ENCODE peak calls at places on chromosomes 3 and 15, in ten cellular contexts. One of them, this sample, is unnamed.

GRCh38 chr3:184480831-184481230 is 80.8 kb upstream of the EPHB3 start:
- DNase-seq in C1 segment of cervical spinal cord: no peak
- DNase-seq in activated T-cell treated with anti-CD3 and anti-CD28 coated beads for 24 hours: no peak
- DNase-seq in ELR: no peak
- DNase-seq in SK-N-SH: no peak
- DNase-seq in GM13976: no peak
- DNase-seq in stimulated activated CD8-positive, alpha-beta memory T cell treated with anti-CD3 and anti-CD28 coated beads, Interleukin-2, amount 100 ng/mL, for 1 hour: no peak
- DNase-seq in psoas muscle: no peak
- DNase-seq in type B pancreatic cell: no peak
- DNase-seq in endothelial cell: no peak
- DNase-seq in this sample: no peak

GRCh38 chr3:37666618-37667017 is 195.1 kb upstream of the CTDSPL start:
- DNase-seq in C1 segment of cervical spinal cord: no peak
- DNase-seq in activated T-cell treated with anti-CD3 and anti-CD28 coated beads for 24 hours: no peak
- DNase-seq in ELR: no peak
- DNase-seq in SK-N-SH: no peak
- DNase-seq in GM13976: no peak
- DNase-seq in stimulated activated CD8-positive, alpha-beta memory T cell treated with anti-CD3 and anti-CD28 coated beads, Interleukin-2, amount 100 ng/mL, for 1 hour: no peak
- DNase-seq in psoas muscle: no peak
- DNase-seq in type B pancreatic cell: no peak
- DNase-seq in endothelial cell: no peak
- DNase-seq in this sample: no peak

GRCh38 chr3:124809039-124809438 is 78.1 kb downstream of the ITGB5 start:
- DNase-seq in C1 segment of cervical spinal cord: no peak
- DNase-seq in activated T-cell treated with anti-CD3 and anti-CD28 coated beads for 24 hours: no peak
- DNase-seq in ELR: no peak
- DNase-seq in SK-N-SH: no peak
- DNase-seq in GM13976: no peak
- DNase-seq in stimulated activated CD8-positive, alpha-beta memory T cell treated with anti-CD3 and anti-CD28 coated beads, Interleukin-2, amount 100 ng/mL, for 1 hour: no peak
- DNase-seq in psoas muscle: no peak
- DNase-seq in type B pancreatic cell: no peak
- DNase-seq in endothelial cell: no peak
- DNase-seq in this sample: no peak

GRCh38 chr3:68997887-68998286 is 15.6 kb downstream of the EOGT start:
- DNase-seq in C1 segment of cervical spinal cord: no peak
- DNase-seq in activated T-cell treated with anti-CD3 and anti-CD28 coated beads for 24 hours: no peak
- DNase-seq in ELR: no peak
- DNase-seq in SK-N-SH: no peak
- DNase-seq in GM13976: no peak
- DNase-seq in stimulated activated CD8-positive, alpha-beta memory T cell treated with anti-CD3 and anti-CD28 coated beads, Interleukin-2, amount 100 ng/mL, for 1 hour: no peak
- DNase-seq in psoas muscle: no peak
- DNase-seq in type B pancreatic cell: no peak
- DNase-seq in endothelial cell: no peak
- DNase-seq in this sample: no peak

GRCh38 chr3:55156851-55157650 is 229.2 kb upstream of the LRTM1 start:
- DNase-seq in C1 segment of cervical spinal cord: no peak
- DNase-seq in activated T-cell treated with anti-CD3 and anti-CD28 coated beads for 24 hours: no peak
- DNase-seq in ELR: peak; percentile 82
- DNase-seq in SK-N-SH: no peak
- DNase-seq in GM13976: no peak
- DNase-seq in stimulated activated CD8-positive, alpha-beta memory T cell treated with anti-CD3 and anti-CD28 coated beads, Interleukin-2, amount 100 ng/mL, for 1 hour: no peak
- DNase-seq in psoas muscle: no peak
- DNase-seq in type B pancreatic cell: no peak
- DNase-seq in endothelial cell: no peak
- DNase-seq in this sample: no peak

GRCh38 chr15:34942363-34942762 is 27.2 kb downstream of the AQR start:
- DNase-seq in C1 segment of cervical spinal cord: no peak
- DNase-seq in activated T-cell treated with anti-CD3 and anti-CD28 coated beads for 24 hours: no peak
- DNase-seq in ELR: no peak
- DNase-seq in SK-N-SH: no peak
- DNase-seq in GM13976: no peak
- DNase-seq in stimulated activated CD8-positive, alpha-beta memory T cell treated with anti-CD3 and anti-CD28 coated beads, Interleukin-2, amount 100 ng/mL, for 1 hour: no peak
- DNase-seq in psoas muscle: no peak
- DNase-seq in type B pancreatic cell: no peak
- DNase-seq in endothelial cell: no peak
- DNase-seq in this sample: no peak

GRCh38 chr3:177904661-177905060 is 631.6 kb upstream of the KCNMB2 start:
- DNase-seq in C1 segment of cervical spinal cord: no peak
- DNase-seq in activated T-cell treated with anti-CD3 and anti-CD28 coated beads for 24 hours: no peak
- DNase-seq in ELR: peak; percentile 14
- DNase-seq in SK-N-SH: no peak
- DNase-seq in GM13976: no peak
- DNase-seq in stimulated activated CD8-positive, alpha-beta memory T cell treated with anti-CD3 and anti-CD28 coated beads, Interleukin-2, amount 100 ng/mL, for 1 hour: no peak
- DNase-seq in psoas muscle: no peak
- DNase-seq in type B pancreatic cell: no peak
- DNase-seq in endothelial cell: no peak
- DNase-seq in this sample: no peak

GRCh38 chr3:87084868-87085267 is 93.9 kb upstream of the VGLL3 start:
- DNase-seq in C1 segment of cervical spinal cord: no peak
- DNase-seq in activated T-cell treated with anti-CD3 and anti-CD28 coated beads for 24 hours: no peak
- DNase-seq in ELR: peak; percentile 13
- DNase-seq in SK-N-SH: no peak
- DNase-seq in GM13976: no peak
- DNase-seq in stimulated activated CD8-positive, alpha-beta memory T cell treated with anti-CD3 and anti-CD28 coated beads, Interleukin-2, amount 100 ng/mL, for 1 hour: no peak
- DNase-seq in psoas muscle: no peak
- DNase-seq in type B pancreatic cell: no peak
- DNase-seq in endothelial cell: no peak
- DNase-seq in this sample: no peak

GRCh38 chr3:111471851-111472250 is 70.1 kb upstream of the CD96 start:
- DNase-seq in C1 segment of cervical spinal cord: no peak
- DNase-seq in activated T-cell treated with anti-CD3 and anti-CD28 coated beads for 24 hours: no peak
- DNase-seq in ELR: no peak
- DNase-seq in SK-N-SH: no peak
- DNase-seq in GM13976: no peak
- DNase-seq in stimulated activated CD8-positive, alpha-beta memory T cell treated with anti-CD3 and anti-CD28 coated beads, Interleukin-2, amount 100 ng/mL, for 1 hour: no peak
- DNase-seq in psoas muscle: no peak
- DNase-seq in type B pancreatic cell: no peak
- DNase-seq in endothelial cell: no peak
- DNase-seq in this sample: no peak

GRCh38 chr3:101703169-101703568 is 16.7 kb upstream of the RPL24 start:
- DNase-seq in C1 segment of cervical spinal cord: no peak
- DNase-seq in activated T-cell treated with anti-CD3 and anti-CD28 coated beads for 24 hours: no peak
- DNase-seq in ELR: peak; percentile 72
- DNase-seq in SK-N-SH: no peak
- DNase-seq in GM13976: no peak
- DNase-seq in stimulated activated CD8-positive, alpha-beta memory T cell treated with anti-CD3 and anti-CD28 coated beads, Interleukin-2, amount 100 ng/mL, for 1 hour: no peak
- DNase-seq in psoas muscle: no peak
- DNase-seq in type B pancreatic cell: no peak
- DNase-seq in endothelial cell: no peak
- DNase-seq in this sample: no peak

GRCh38 chr3:185631508-185632206 is 45.6 kb downstream of the SENP2 start:
- DNase-seq in C1 segment of cervical spinal cord: no peak
- DNase-seq in activated T-cell treated with anti-CD3 and anti-CD28 coated beads for 24 hours: no peak
- DNase-seq in ELR: peak; percentile 20
- DNase-seq in SK-N-SH: peak; percentile 37
- DNase-seq in GM13976: no peak
- DNase-seq in stimulated activated CD8-positive, alpha-beta memory T cell treated with anti-CD3 and anti-CD28 coated beads, Interleukin-2, amount 100 ng/mL, for 1 hour: no peak
- DNase-seq in psoas muscle: no peak
- DNase-seq in type B pancreatic cell: no peak
- DNase-seq in endothelial cell: no peak
- DNase-seq in this sample: no peak

GRCh38 chr3:127925384-127925783 is 10.4 kb downstream of the KBTBD12 start:
- DNase-seq in C1 segment of cervical spinal cord: no peak
- DNase-seq in activated T-cell treated with anti-CD3 and anti-CD28 coated beads for 24 hours: no peak
- DNase-seq in ELR: no peak
- DNase-seq in SK-N-SH: no peak
- DNase-seq in GM13976: no peak
- DNase-seq in stimulated activated CD8-positive, alpha-beta memory T cell treated with anti-CD3 and anti-CD28 coated beads, Interleukin-2, amount 100 ng/mL, for 1 hour: no peak
- DNase-seq in psoas muscle: no peak
- DNase-seq in type B pancreatic cell: no peak
- DNase-seq in endothelial cell: no peak
- DNase-seq in this sample: no peak

GRCh38 chr3:54573922-54574321 is 353.9 kb downstream of the LRTM1 start:
- DNase-seq in C1 segment of cervical spinal cord: no peak
- DNase-seq in activated T-cell treated with anti-CD3 and anti-CD28 coated beads for 24 hours: no peak
- DNase-seq in ELR: no peak
- DNase-seq in SK-N-SH: peak; percentile 63
- DNase-seq in GM13976: no peak
- DNase-seq in stimulated activated CD8-positive, alpha-beta memory T cell treated with anti-CD3 and anti-CD28 coated beads, Interleukin-2, amount 100 ng/mL, for 1 hour: no peak
- DNase-seq in psoas muscle: no peak
- DNase-seq in type B pancreatic cell: no peak
- DNase-seq in endothelial cell: no peak
- DNase-seq in this sample: no peak

GRCh38 chr3:73401616-73402265 is 223.0 kb downstream of the PDZRN3 start:
- DNase-seq in C1 segment of cervical spinal cord: no peak
- DNase-seq in activated T-cell treated with anti-CD3 and anti-CD28 coated beads for 24 hours: no peak
- DNase-seq in ELR: no peak
- DNase-seq in SK-N-SH: no peak
- DNase-seq in GM13976: no peak
- DNase-seq in stimulated activated CD8-positive, alpha-beta memory T cell treated with anti-CD3 and anti-CD28 coated beads, Interleukin-2, amount 100 ng/mL, for 1 hour: no peak
- DNase-seq in psoas muscle: no peak
- DNase-seq in type B pancreatic cell: no peak
- DNase-seq in endothelial cell: no peak
- DNase-seq in this sample: no peak

GRCh38 chr3:43966126-43966525 is 275.4 kb downstream of the ABHD5 start:
- DNase-seq in C1 segment of cervical spinal cord: no peak
- DNase-seq in activated T-cell treated with anti-CD3 and anti-CD28 coated beads for 24 hours: no peak
- DNase-seq in ELR: no peak
- DNase-seq in SK-N-SH: no peak
- DNase-seq in GM13976: no peak
- DNase-seq in stimulated activated CD8-positive, alpha-beta memory T cell treated with anti-CD3 and anti-CD28 coated beads, Interleukin-2, amount 100 ng/mL, for 1 hour: no peak
- DNase-seq in psoas muscle: no peak
- DNase-seq in type B pancreatic cell: no peak
- DNase-seq in endothelial cell: no peak
- DNase-seq in this sample: no peak

GRCh38 chr15:66641485-66642313 is 60.3 kb upstream of the SMAD6 start:
- DNase-seq in C1 segment of cervical spinal cord: no peak
- DNase-seq in activated T-cell treated with anti-CD3 and anti-CD28 coated beads for 24 hours: no peak
- DNase-seq in ELR: no peak
- DNase-seq in SK-N-SH: no peak
- DNase-seq in GM13976: no peak
- DNase-seq in stimulated activated CD8-positive, alpha-beta memory T cell treated with anti-CD3 and anti-CD28 coated beads, Interleukin-2, amount 100 ng/mL, for 1 hour: no peak
- DNase-seq in psoas muscle: no peak
- DNase-seq in type B pancreatic cell: no peak
- DNase-seq in endothelial cell: no peak
- DNase-seq in this sample: no peak

GRCh38 chr3:46705022-46705530 is 3.9 kb downstream of the TMIE start:
- DNase-seq in C1 segment of cervical spinal cord: peak; percentile 53
- DNase-seq in activated T-cell treated with anti-CD3 and anti-CD28 coated beads for 24 hours: peak; percentile 58
- DNase-seq in ELR: peak; percentile 72
- DNase-seq in SK-N-SH: peak; percentile 81
- DNase-seq in GM13976: peak; percentile 86
- DNase-seq in stimulated activated CD8-positive, alpha-beta memory T cell treated with anti-CD3 and anti-CD28 coated beads, Interleukin-2, amount 100 ng/mL, for 1 hour: no peak
- DNase-seq in psoas muscle: peak; percentile 86
- DNase-seq in type B pancreatic cell: no peak
- DNase-seq in endothelial cell: peak; percentile 73
- DNase-seq in this sample: peak; percentile 46

GRCh38 chr3:178255315-178255714 is 280.9 kb upstream of the KCNMB2 start:
- DNase-seq in C1 segment of cervical spinal cord: no peak
- DNase-seq in activated T-cell treated with anti-CD3 and anti-CD28 coated beads for 24 hours: no peak
- DNase-seq in ELR: no peak
- DNase-seq in SK-N-SH: no peak
- DNase-seq in GM13976: no peak
- DNase-seq in stimulated activated CD8-positive, alpha-beta memory T cell treated with anti-CD3 and anti-CD28 coated beads, Interleukin-2, amount 100 ng/mL, for 1 hour: no peak
- DNase-seq in psoas muscle: no peak
- DNase-seq in type B pancreatic cell: no peak
- DNase-seq in endothelial cell: no peak
- DNase-seq in this sample: no peak

GRCh38 chr15:98799461-98799971 is 151.2 kb downstream of the IGF1R start:
- DNase-seq in C1 segment of cervical spinal cord: no peak
- DNase-seq in activated T-cell treated with anti-CD3 and anti-CD28 coated beads for 24 hours: no peak
- DNase-seq in ELR: no peak
- DNase-seq in SK-N-SH: no peak
- DNase-seq in GM13976: no peak
- DNase-seq in stimulated activated CD8-positive, alpha-beta memory T cell treated with anti-CD3 and anti-CD28 coated beads, Interleukin-2, amount 100 ng/mL, for 1 hour: no peak
- DNase-seq in psoas muscle: no peak
- DNase-seq in type B pancreatic cell: no peak
- DNase-seq in endothelial cell: peak; percentile 32
- DNase-seq in this sample: no peak

GRCh38 chr3:55790596-55791350 is 303.7 kb upstream of the WNT5A start:
- DNase-seq in C1 segment of cervical spinal cord: no peak
- DNase-seq in activated T-cell treated with anti-CD3 and anti-CD28 coated beads for 24 hours: no peak
- DNase-seq in ELR: peak; percentile 8
- DNase-seq in SK-N-SH: no peak
- DNase-seq in GM13976: no peak
- DNase-seq in stimulated activated CD8-positive, alpha-beta memory T cell treated with anti-CD3 and anti-CD28 coated beads, Interleukin-2, amount 100 ng/mL, for 1 hour: no peak
- DNase-seq in psoas muscle: no peak
- DNase-seq in type B pancreatic cell: no peak
- DNase-seq in endothelial cell: no peak
- DNase-seq in this sample: no peak

GRCh38 chr3:23442598-23443383 is 239.7 kb downstream of the UBE2E2 start:
- DNase-seq in C1 segment of cervical spinal cord: no peak
- DNase-seq in activated T-cell treated with anti-CD3 and anti-CD28 coated beads for 24 hours: no peak
- DNase-seq in ELR: peak; percentile 67
- DNase-seq in SK-N-SH: peak; percentile 17
- DNase-seq in GM13976: peak; percentile 32
- DNase-seq in stimulated activated CD8-positive, alpha-beta memory T cell treated with anti-CD3 and anti-CD28 coated beads, Interleukin-2, amount 100 ng/mL, for 1 hour: no peak
- DNase-seq in psoas muscle: no peak
- DNase-seq in type B pancreatic cell: no peak
- DNase-seq in endothelial cell: no peak
- DNase-seq in this sample: no peak

GRCh38 chr3:183494341-183494740 is 61.2 kb downstream of the KLHL6 start:
- DNase-seq in C1 segment of cervical spinal cord: no peak
- DNase-seq in activated T-cell treated with anti-CD3 and anti-CD28 coated beads for 24 hours: no peak
- DNase-seq in ELR: no peak
- DNase-seq in SK-N-SH: no peak
- DNase-seq in GM13976: no peak
- DNase-seq in stimulated activated CD8-positive, alpha-beta memory T cell treated with anti-CD3 and anti-CD28 coated beads, Interleukin-2, amount 100 ng/mL, for 1 hour: no peak
- DNase-seq in psoas muscle: no peak
- DNase-seq in type B pancreatic cell: peak; percentile 42
- DNase-seq in endothelial cell: no peak
- DNase-seq in this sample: no peak

GRCh38 chr15:40238927-40239591 is at the start of gene PAK6:
- DNase-seq in C1 segment of cervical spinal cord: peak; percentile 50
- DNase-seq in activated T-cell treated with anti-CD3 and anti-CD28 coated beads for 24 hours: peak; percentile 20
- DNase-seq in ELR: peak; percentile 80
- DNase-seq in SK-N-SH: peak; percentile 92
- DNase-seq in GM13976: peak; percentile 67
- DNase-seq in stimulated activated CD8-positive, alpha-beta memory T cell treated with anti-CD3 and anti-CD28 coated beads, Interleukin-2, amount 100 ng/mL, for 1 hour: no peak
- DNase-seq in psoas muscle: peak; percentile 68
- DNase-seq in type B pancreatic cell: no peak
- DNase-seq in endothelial cell: peak; percentile 39
- DNase-seq in this sample: no peak

GRCh38 chr3:184171562-184171961 is 3.1 kb upstream of the AP2M1 start:
- DNase-seq in C1 segment of cervical spinal cord: no peak
- DNase-seq in activated T-cell treated with anti-CD3 and anti-CD28 coated beads for 24 hours: no peak
- DNase-seq in ELR: peak; percentile 91
- DNase-seq in SK-N-SH: no peak
- DNase-seq in GM13976: peak; percentile 70
- DNase-seq in stimulated activated CD8-positive, alpha-beta memory T cell treated with anti-CD3 and anti-CD28 coated beads, Interleukin-2, amount 100 ng/mL, for 1 hour: no peak
- DNase-seq in psoas muscle: no peak
- DNase-seq in type B pancreatic cell: no peak
- DNase-seq in endothelial cell: no peak
- DNase-seq in this sample: no peak

GRCh38 chr15:36778516-36778915 is 199.1 kb downstream of the CDIN1 start:
- DNase-seq in C1 segment of cervical spinal cord: no peak
- DNase-seq in activated T-cell treated with anti-CD3 and anti-CD28 coated beads for 24 hours: no peak
- DNase-seq in ELR: no peak
- DNase-seq in SK-N-SH: no peak
- DNase-seq in GM13976: no peak
- DNase-seq in stimulated activated CD8-positive, alpha-beta memory T cell treated with anti-CD3 and anti-CD28 coated beads, Interleukin-2, amount 100 ng/mL, for 1 hour: no peak
- DNase-seq in psoas muscle: no peak
- DNase-seq in type B pancreatic cell: no peak
- DNase-seq in endothelial cell: no peak
- DNase-seq in this sample: no peak

This sample was measured in activated naive CD4-positive, alpha-beta T cell.